ENCODE peak calls at places on chromosome 15, in six cellular contexts. N, W, I, J, O and L are unnamed samples.

GRCh38 chr15:74891469-74891868 is 1.6 kb downstream of the MPI start:
- DNase-seq in I (no peak), O (no peak), W (no peak), N (no peak), J (no peak), L (no peak)

GRCh38 chr15:60875681-60876080 is 353.4 kb downstream of the RORA start:
- DNase-seq in J (no peak), I (no peak), N (no peak), O (no peak), W (no peak), L (no peak)

GRCh38 chr15:57646057-57646456 is 54.4 kb downstream of the MYZAP start:
- DNase-seq in I (no peak), O (no peak), W (no peak), J (no peak), N (no peak), L (no peak)

GRCh38 chr15:90902656-90902995 is 476 bp upstream of the MAN2A2 start:
- DNase-seq in N (no peak), O (no peak), J (no peak), W (no peak), I (no peak), L (no peak)

GRCh38 chr15:75176404-75176761 is 25.3 kb upstream of the C15orf39 start:
- DNase-seq in N (no peak), I (no peak), O (no peak), W (no peak), J (no peak), L (no peak)

GRCh38 chr15:85755942-85756341 is 38.8 kb downstream of the KLHL25 start:
- DNase-seq in I (no peak), O (no peak), W (no peak), J (no peak), N (no peak), L (no peak)

GRCh38 chr15:29835301-29835700 is 13.0 kb upstream of the TJP1 start:
- DNase-seq in J (no peak), W (no peak), I (peak), N (no peak), O (no peak), L (no peak)

GRCh38 chr15:44075535-44075934 is 119.5 kb downstream of the FRMD5 start:
- DNase-seq in N (no peak), J (no peak), O (no peak), W (no peak), I (peak), L (no peak)

GRCh38 chr15:73573572-73573971 is 59.6 kb downstream of the NPTN start:
- DNase-seq in J (no peak), O (no peak), N (peak), I (peak), W (no peak), L (no peak)

GRCh38 chr15:72368895-72369294 is 6.9 kb downstream of the HEXA start:
- DNase-seq in I (peak), N (no peak), W (peak), J (no peak), O (no peak), L (peak)

GRCh38 chr15:44163370-44163769 is 31.7 kb downstream of the FRMD5 start:
- DNase-seq in N (no peak), I (no peak), W (no peak), O (no peak), J (no peak), L (no peak)

GRCh38 chr15:47715856-47716445 is 1.4 kb upstream of the SEMA6D start:
- DNase-seq in W (no peak), I (peak), J (no peak), N (no peak), O (no peak), L (no peak)

GRCh38 chr15:90617171-90617570 is 87.4 kb downstream of the CRTC3 start:
- DNase-seq in O (no peak), J (no peak), W (no peak), N (no peak), I (no peak), L (no peak)

GRCh38 chr15:63456253-63456652 is 48.1 kb upstream of the USP3 start:
- DNase-seq in W (peak), J (no peak), I (no peak), O (no peak), N (no peak), L (peak)

GRCh38 chr15:49270541-49271421 is 100.7 kb downstream of the GALK2 start:
- DNase-seq in N (no peak), O (no peak), J (no peak), I (peak), W (no peak), L (no peak)

GRCh38 chr15:37134699-37135131 is 34.4 kb upstream of the MEIS2 start:
- DNase-seq in O (no peak), W (peak), N (no peak), I (peak), J (no peak), L (peak)

GRCh38 chr15:28983432-28984311 is 97.9 kb downstream of the APBA2 start:
- DNase-seq in N (no peak), I (no peak), O (no peak), J (no peak), W (no peak), L (no peak)